ENCODE peak calls at places on chromosomes 13 and 19, in seven cellular contexts. Z, X, Q, S, O, J and M are unnamed samples.

GRCh38 chr19:39265321-39265916 is 2.8 kb upstream of the IFNL2 start:
- DNase-seq in Z (no peak), X (peak), Q (no peak), S (no peak), O (peak), J (no peak), M (no peak)

GRCh38 chr13:89212186-89212585 is 1541.0 kb downstream of the SLITRK5 start:
- DNase-seq in Z (no peak), X (no peak), Q (no peak), S (no peak), O (no peak), J (no peak), M (no peak)

GRCh38 chr13:93180376-93180966 is 46.1 kb upstream of the GPC6 start:
- DNase-seq in Z (no peak), X (no peak), Q (peak), S (no peak), O (no peak), J (no peak), M (no peak)

GRCh38 chr19:54114340-54114826 is 1.1 kb downstream of the TFPT start:
- DNase-seq in Z (no peak), X (no peak), Q (peak), S (no peak), O (no peak), J (no peak), M (peak)

GRCh38 chr19:6209233-6209632 is 70.5 kb downstream of the MLLT1 start:
- DNase-seq in Z (no peak), X (no peak), Q (no peak), S (no peak), O (no peak), J (no peak), M (no peak)

GRCh38 chr19:5452594-5453565 is 2.3 kb upstream of the ZNRF4 start:
- DNase-seq in Z (no peak), X (peak), Q (peak), S (peak), O (peak), J (peak), M (no peak)

GRCh38 chr13:40706439-40706838 is 40.0 kb upstream of the FOXO1 start:
- DNase-seq in Z (no peak), X (no peak), Q (no peak), S (no peak), O (no peak), J (no peak), M (no peak)

GRCh38 chr13:112814905-112815585 is 125.2 kb downstream of the ATP11A start:
- DNase-seq in Z (no peak), X (no peak), Q (peak), S (no peak), O (no peak), J (no peak), M (no peak)

GRCh38 chr13:74056829-74057564 is 77.2 kb downstream of the KLF12 start:
- DNase-seq in Z (no peak), X (no peak), Q (no peak), S (no peak), O (no peak), J (no peak), M (no peak)

GRCh38 chr13:32001392-32001768 is 30.2 kb upstream of the FRY start:
- DNase-seq in Z (no peak), X (peak), Q (peak), S (peak), O (peak), J (peak), M (no peak)

GRCh38 chr13:110560606-110561334 is 752 bp downstream of the RAB20 start:
- DNase-seq in Z (no peak), X (no peak), Q (no peak), S (no peak), O (no peak), J (peak), M (no peak)

GRCh38 chr13:49443327-49443688 is 556 bp downstream of the CAB39L start:
- DNase-seq in Z (no peak), X (peak), Q (peak), S (no peak), O (no peak), J (peak), M (no peak)

GRCh38 chr19:47157455-47158321 is 27.1 kb downstream of the SAE1 start:
- DNase-seq in Z (no peak), X (no peak), Q (peak), S (no peak), O (no peak), J (no peak), M (peak)

GRCh38 chr19:44857837-44858236 is 11.7 kb downstream of the NECTIN2 start:
- DNase-seq in Z (no peak), X (no peak), Q (no peak), S (no peak), O (no peak), J (no peak), M (no peak)

GRCh38 chr13:50131998-50132936 is 117.0 kb downstream of the KCNRG start:
- DNase-seq in Z (no peak), X (no peak), Q (no peak), S (no peak), O (no peak), J (no peak), M (no peak)

GRCh38 chr13:77118134-77118533 is 91.2 kb upstream of the FBXL3 start:
- DNase-seq in Z (no peak), X (no peak), Q (no peak), S (no peak), O (no peak), J (no peak), M (no peak)

GRCh38 chr13:30851697-30852096 is 54.4 kb upstream of the MEDAG start:
- DNase-seq in Z (peak), X (no peak), Q (no peak), S (no peak), O (no peak), J (no peak), M (no peak)

GRCh38 chr13:99886706-99887105 is 84.9 kb downstream of the ZIC5 start:
- DNase-seq in Z (no peak), X (no peak), Q (no peak), S (no peak), O (no peak), J (no peak), M (no peak)

DNA sequence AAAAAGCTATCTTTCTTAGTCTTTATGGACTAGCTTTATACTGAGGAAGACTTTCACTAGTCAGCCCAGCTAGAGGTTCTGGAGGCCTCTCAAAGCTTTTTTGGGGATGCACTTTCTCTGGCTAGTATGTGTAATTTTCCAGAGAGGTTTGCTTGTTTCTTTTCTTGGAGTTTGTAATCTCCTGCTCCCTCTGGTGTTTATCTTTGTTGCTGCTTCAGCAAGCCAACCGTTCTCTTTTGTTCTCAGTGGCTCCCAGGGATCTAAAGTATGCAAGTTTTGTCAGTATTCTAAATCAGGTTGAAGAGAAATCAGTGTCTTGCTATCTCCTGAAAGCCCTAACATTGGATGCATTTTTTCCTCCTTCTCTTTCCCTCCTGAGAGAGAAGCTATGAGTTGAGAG is 121.1 kb upstream of the MYO16 start:
- DNase-seq in Z (no peak), X (peak), Q (peak), S (peak), O (no peak), J (peak), M (no peak)
- TF ChIP-seq CEBPB in Z (no peak), X (no peak), Q (no peak), S (no peak), O (no peak), J (no peak), M (no peak)

DNA sequence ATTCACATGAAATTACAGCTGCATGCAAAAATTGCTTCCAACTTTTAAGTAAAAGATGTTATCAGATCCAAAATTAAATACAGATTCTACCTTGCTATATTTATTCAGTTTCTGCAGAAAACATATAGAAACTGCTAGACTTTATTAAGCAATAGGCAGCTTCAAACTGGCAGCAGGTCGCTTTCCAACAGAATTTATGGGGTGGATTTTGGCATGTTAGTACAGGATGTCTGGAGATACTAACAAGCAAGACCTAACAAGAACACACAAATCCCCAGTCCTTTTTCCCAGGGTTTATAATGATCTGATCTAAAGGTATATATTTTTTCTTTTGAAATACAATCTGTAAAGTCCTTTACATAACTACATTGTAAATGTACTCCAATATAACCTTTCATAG is 27.5 kb downstream of the TBC1D4 start:
- DNase-seq in Z (no peak), X (no peak), Q (no peak), S (no peak), O (no peak), J (no peak), M (no peak)
- H3K4me3 ChIP-seq in Z (no peak), X (no peak), Q (no peak), S (no peak), O (no peak), J (no peak), M (no peak)

DNA sequence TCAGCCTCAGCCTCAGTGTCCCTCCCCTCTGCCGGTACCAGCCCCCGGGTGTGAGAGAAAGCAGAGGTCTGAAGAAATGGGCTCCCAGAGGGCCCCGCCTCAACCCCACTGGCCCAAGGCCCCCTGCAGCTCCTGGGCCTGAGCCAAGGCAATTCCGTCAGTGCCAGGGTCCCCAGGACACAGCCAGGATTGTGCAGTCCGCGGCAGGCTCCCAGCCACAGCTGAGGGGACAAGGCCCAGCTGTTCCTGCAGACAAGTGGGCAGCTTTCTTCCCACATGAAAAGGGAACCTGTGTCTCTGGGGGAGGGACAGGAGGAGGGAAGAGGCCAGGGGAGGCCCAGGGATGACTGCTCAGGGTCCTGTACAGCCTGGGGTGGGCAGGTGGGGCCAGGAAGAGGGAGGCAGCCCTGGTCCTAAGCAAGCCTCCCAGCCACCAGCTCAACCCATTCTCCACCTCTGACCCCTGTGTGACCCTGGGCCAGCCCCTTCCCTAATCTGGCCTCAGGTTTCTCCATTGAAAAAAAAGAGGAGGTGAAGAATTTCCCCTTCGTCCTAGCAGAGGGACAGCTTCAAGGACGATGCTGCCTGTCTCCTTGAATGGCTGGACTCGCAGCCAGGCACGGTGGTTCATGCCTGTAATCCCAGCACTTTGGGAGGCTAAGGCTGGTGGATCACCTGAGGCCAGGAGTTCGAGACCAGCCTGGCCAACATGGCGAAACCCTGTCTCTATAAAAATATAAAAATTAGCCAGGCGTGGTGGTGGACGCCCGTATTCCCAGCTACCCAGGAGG is 20.6 kb upstream of the VSTM2B start:
- DNase-seq in Z (no peak), X (no peak), Q (no peak), S (no peak), O (no peak), J (no peak), M (no peak)
- TF ChIP-seq CEBPB in Z (no peak), X (no peak), Q (no peak), S (no peak), O (no peak), J (no peak), M (no peak)

GRCh38 chr19:50383307-50383851 is 768 bp upstream of the POLD1 start:
- DNase-seq in Z (no peak), X (no peak), Q (no peak), S (no peak), O (no peak), J (no peak), M (no peak)
- H3K4me3 ChIP-seq in Z (peak), X (peak), Q (peak), S (peak), O (peak), J (no peak), M (peak)